ENCODE peak calls at places on chromosomes 7 and 10, in five cellular contexts. B is A549; R is activated T-cell treated with anti-CD3 and anti-CD28 coated beads, Interleukin-2, amount 50 U/mL, for 72 hours; N is cardiac fibroblast; S is stomach. F is an unnamed sample.

GRCh38 chr7:147653456-147653855 is 937.1 kb upstream of the C7orf33 start:
- DNase-seq in B (no peak), R (no peak), N (no peak), S (no peak), F (no peak)

GRCh38 chr10:60733189-60733815 is 45.0 kb upstream of the CDK1 start:
- DNase-seq in B (peak; percentile 45), R (peak; percentile 51), N (no peak), S (peak; percentile 78), F (peak; percentile 73)

GRCh38 chr10:75014516-75015230 is 96.8 kb upstream of the SAMD8 start:
- DNase-seq in B (no peak), R (no peak), N (no peak), S (no peak), F (no peak)

GRCh38 chr7:32958046-32959025 is 1.1 kb downstream of the FKBP9 start:
- DNase-seq in B (peak; percentile 41), R (no peak), N (peak; percentile 80), S (peak; percentile 54), F (peak; percentile 15)

GRCh38 chr10:98463976-98464754 is 17.4 kb upstream of the HPS1 start:
- DNase-seq in B (peak; percentile 14), R (no peak), N (no peak), S (no peak), F (no peak)

GRCh38 chr7:47361746-47362215 is 220.1 kb downstream of the TNS3 start:
- DNase-seq in B (no peak), R (peak; percentile 72), N (peak; percentile 80), S (peak; percentile 17), F (no peak)

GRCh38 chr7:55053651-55054226 is 34.9 kb downstream of the EGFR start:
- DNase-seq in B (no peak), R (no peak), N (no peak), S (no peak), F (no peak)

GRCh38 chr7:97179454-97180104 is 62.1 kb downstream of the SDHAF3 start:
- DNase-seq in B (peak; percentile 66), R (peak; percentile 38), N (peak; percentile 79), S (peak; percentile 42), F (peak; percentile 56)

GRCh38 chr10:72096115-72097000 is 8.0 kb upstream of the SPOCK2 start:
- DNase-seq in B (peak; percentile 60), R (peak; percentile 49), N (peak; percentile 77), S (no peak), F (no peak)

GRCh38 chr10:26169466-26169865 is 47.1 kb upstream of the GAD2 start:
- DNase-seq in B (no peak), R (no peak), N (no peak), S (no peak), F (no peak)

GRCh38 chr7:8092140-8092539 is 123.5 kb downstream of the GLCCI1 start:
- DNase-seq in B (no peak), R (no peak), N (no peak), S (no peak), F (no peak)

GRCh38 chr7:131066635-131067034 is 261.0 kb upstream of the MKLN1 start:
- DNase-seq in B (peak; percentile 36), R (no peak), N (no peak), S (no peak), F (no peak)

GRCh38 chr7:35556532-35557471 is 138.1 kb downstream of the HERPUD2 start:
- DNase-seq in B (no peak), R (no peak), N (no peak), S (no peak), F (no peak)

GRCh38 chr7:4724648-4725013 is 42.5 kb downstream of the FOXK1 start:
- DNase-seq in B (peak; percentile 52), R (no peak), N (peak; percentile 49), S (no peak), F (no peak)

GRCh38 chr7:106515321-106515720 is 145.6 kb downstream of the CCDC71L start:
- DNase-seq in B (no peak), R (no peak), N (peak; percentile 41), S (no peak), F (no peak)

GRCh38 chr7:44396498-44396897 is 71.1 kb upstream of the CAMK2B start:
- DNase-seq in B (no peak), R (no peak), N (no peak), S (no peak), F (no peak)

GRCh38 chr7:71488308-71488707 is 356.4 kb downstream of the GALNT17 start:
- DNase-seq in B (peak; percentile 11), R (no peak), N (peak; percentile 26), S (no peak), F (no peak)

GRCh38 chr7:150383710-150384397 is 4.7 kb downstream of the ZNF775 start:
- DNase-seq in B (no peak), R (no peak), N (no peak), S (no peak), F (no peak)

GRCh38 chr7:55532150-55532917 is 40.0 kb downstream of the VOPP1 start:
- DNase-seq in B (no peak), R (peak; percentile 60), N (no peak), S (no peak), F (no peak)

GRCh38 chr10:95214369-95214768 is 20.3 kb downstream of the ACSM6 start:
- DNase-seq in B (no peak), R (no peak), N (no peak), S (no peak), F (no peak)

GRCh38 chr10:66925896-66926719 is at the start of gene LRRTM3:
- DNase-seq in B (peak; percentile 70), R (peak; percentile 18), N (peak; percentile 76), S (peak; percentile 44), F (peak; percentile 68)

GRCh38 chr7:15778191-15778590 is 91.7 kb upstream of the MEOX2 start:
- DNase-seq in B (no peak), R (no peak), N (no peak), S (no peak), F (no peak)

GRCh38 chr10:131573256-131574215 is 262.0 kb upstream of the TCERG1L start:
- DNase-seq in B (no peak), R (no peak), N (no peak), S (peak; percentile 15), F (no peak)

GRCh38 chr7:36794689-36795088 is 70.4 kb upstream of the AOAH start:
- DNase-seq in B (no peak), R (no peak), N (no peak), S (no peak), F (no peak)

GRCh38 chr7:25282194-25282593 is 53.9 kb upstream of the NPVF start:
- DNase-seq in B (no peak), R (no peak), N (no peak), S (no peak), F (no peak)

GRCh38 chr10:98344589-98345038 is 70.4 kb downstream of the PYROXD2 start:
- DNase-seq in B (no peak), R (no peak), N (peak; percentile 98), S (peak; percentile 39), F (no peak)

GRCh38 chr7:27080844-27081423 is 14.9 kb downstream of the HOXA1 start:
- DNase-seq in B (no peak), R (no peak), N (no peak), S (no peak), F (no peak)

GRCh38 chr10:100364147-100364546 is 17.1 kb downstream of the SCD start:
- DNase-seq in B (no peak), R (no peak), N (no peak), S (no peak), F (no peak)

GRCh38 chr7:131471605-131472004 is 84.8 kb downstream of the PODXL start:
- DNase-seq in B (no peak), R (no peak), N (no peak), S (no peak), F (no peak)

GRCh38 chr10:12503311-12503710 is 154.0 kb downstream of the CAMK1D start:
- DNase-seq in B (no peak), R (no peak), N (no peak), S (peak; percentile 23), F (no peak)

GRCh38 chr7:76303057-76303828 is 770 bp downstream of the HSPB1 start:
- DNase-seq in B (peak; percentile 93), R (peak; percentile 76), N (peak; percentile 97), S (peak; percentile 85), F (peak; percentile 89)

GRCh38 chr7:87926581-87927461 is 7.2 kb upstream of the ADAM22 start:
- DNase-seq in B (no peak), R (peak; percentile 27), N (peak; percentile 11), S (no peak), F (peak; percentile 61)

GRCh38 chr10:124535731-124536495 is 74.3 kb downstream of the LHPP start:
- DNase-seq in B (no peak), R (no peak), N (no peak), S (no peak), F (peak; percentile 49)

GRCh38 chr7:75687246-75688088 is 51.3 kb downstream of the HIP1 start:
- DNase-seq in B (no peak), R (no peak), N (no peak), S (no peak), F (no peak)

GRCh38 chr7:74002474-74003017 is 25.4 kb upstream of the ELN start:
- DNase-seq in B (peak; percentile 68), R (peak; percentile 12), N (peak; percentile 69), S (peak; percentile 63), F (no peak)

GRCh38 chr10:132110713-132111112 is 45.0 kb downstream of the JAKMIP3 start:
- DNase-seq in B (no peak), R (no peak), N (no peak), S (peak; percentile 15), F (no peak)

GRCh38 chr10:91796332-91797076 is 1.7 kb upstream of the TNKS2 start:
- DNase-seq in B (peak; percentile 15), R (peak; percentile 63), N (peak; percentile 4), S (peak; percentile 57), F (peak; percentile 43)

GRCh38 chr10:7285545-7286322 is 125.1 kb downstream of the SFMBT2 start:
- DNase-seq in B (no peak), R (no peak), N (no peak), S (no peak), F (no peak)